ENCODE peak calls at places on chromosomes 16 and 17, in eight cellular contexts. N is Peyer's patch, X is uterus, T is ovary, D is HCT116, W is NB4, R is esophagus muscularis mucosa, A is transverse colon. I is an unnamed sample.

GRCh38 chr17:30084773-30085172 is 31.8 kb upstream of the NSRP1 start:
- DNase-seq in D (no peak), A (no peak), R (no peak), T (no peak), N (no peak), W (no peak), X (no peak), I (no peak)

GRCh38 chr16:2224183-2224486 is 744 bp downstream of the E4F1 start:
- DNase-seq in D (no peak), W (no peak), N (no peak), X (no peak), R (no peak), T (no peak), A (no peak), I (no peak)

GRCh38 chr16:57204675-57205074 is 18.5 kb downstream of the RSPRY1 start:
- DNase-seq in N (no peak), R (no peak), T (no peak), D (no peak), A (no peak), W (peak), X (no peak), I (no peak)

GRCh38 chr17:57589151-57590034 is 155.7 kb downstream of the CCDC182 start:
- DNase-seq in D (no peak), R (no peak), T (no peak), N (no peak), A (no peak), W (no peak), X (no peak), I (no peak)

GRCh38 chr17:78374631-78375274 is 3.7 kb upstream of the PGS1 start:
- DNase-seq in W (no peak), N (no peak), X (no peak), A (no peak), T (no peak), D (no peak), R (no peak), I (peak)

GRCh38 chr17:50578173-50578572 is 17.7 kb downstream of the CACNA1G start:
- DNase-seq in D (no peak), R (no peak), A (no peak), N (no peak), W (no peak), T (no peak), X (no peak), I (no peak)

GRCh38 chr16:72937360-72937759 is 110.6 kb downstream of the ZFHX3 start:
- DNase-seq in W (no peak), D (no peak), X (no peak), N (no peak), T (no peak), R (no peak), A (no peak), I (no peak)

GRCh38 chr16:83533193-83533592 is 274.6 kb upstream of the HSBP1 start:
- DNase-seq in A (no peak), D (no peak), W (peak), T (no peak), N (no peak), R (no peak), X (no peak), I (no peak)

GRCh38 chr16:71834291-71834690 is 11.5 kb upstream of the ATXN1L start:
- DNase-seq in N (no peak), D (no peak), X (no peak), R (no peak), W (no peak), A (no peak), T (no peak), I (no peak)

GRCh38 chr16:87317766-87318121 is 552 bp upstream of the C16orf95 start:
- DNase-seq in R (no peak), X (peak), D (no peak), A (peak), T (peak), W (peak), N (peak), I (peak)

GRCh38 chr17:31743767-31744166 is 115.3 kb downstream of the COPRS start:
- DNase-seq in D (no peak), W (peak), X (no peak), T (no peak), R (no peak), N (no peak), A (no peak), I (no peak)

GRCh38 chr17:51118330-51119195 is 2.1 kb downstream of the SPAG9 start:
- DNase-seq in W (no peak), T (no peak), N (peak), X (no peak), A (peak), R (no peak), D (no peak), I (peak)

GRCh38 chr16:50301626-50302471 is 35.5 kb downstream of the ADCY7 start:
- DNase-seq in A (no peak), T (no peak), N (peak), W (peak), R (no peak), D (no peak), X (peak), I (peak)

GRCh38 chr17:8896087-8896486 is 28.6 kb upstream of the PIK3R6 start:
- DNase-seq in D (no peak), T (no peak), X (no peak), N (no peak), W (no peak), A (no peak), R (no peak), I (no peak)

GRCh38 chr16:1060416-1061340 is 11.9 kb upstream of the SSTR5 start:
- DNase-seq in W (no peak), N (no peak), X (no peak), A (no peak), D (no peak), R (no peak), T (no peak), I (no peak)

GRCh38 chr17:40615295-40615988 is 32.2 kb downstream of the SMARCE1 start:
- DNase-seq in R (peak), D (peak), W (peak), X (peak), N (peak), A (peak), T (peak), I (peak)

GRCh38 chr16:86477642-86478041 is 32.7 kb upstream of the FOXF1 start:
- DNase-seq in X (no peak), N (no peak), D (no peak), R (no peak), A (no peak), T (no peak), W (no peak), I (no peak)

GRCh38 chr16:75555213-75555706 is 792 bp downstream of the TMEM231 start:
- DNase-seq in X (peak), W (peak), N (peak), R (no peak), D (peak), T (peak), A (peak), I (peak)
- TF ChIP-seq POLR2A in X (peak), W (peak), N (no peak), R (no peak), D (peak), T (no peak), A (no peak), I (no peak)

GRCh38 chr17:7561589-7562207 is at the start of gene SENP3:
- DNase-seq in N (peak), W (peak), X (peak), R (peak), D (peak), A (peak), T (peak), I (peak)
- TF ChIP-seq POLR2A in N (peak), W (peak), X (peak), R (peak), D (no peak), A (peak), T (peak), I (no peak)

GRCh38 chr17:81715107-81715871 is 3.2 kb downstream of the SLC25A10 start:
- DNase-seq in X (no peak), T (no peak), N (no peak), R (no peak), A (no peak), W (no peak), D (no peak), I (no peak)

GRCh38 chr17:81712468-81713003 is 452 bp downstream of the SLC25A10 start:
- DNase-seq in R (no peak), T (no peak), D (no peak), X (peak), A (peak), N (no peak), W (peak), I (peak)

GRCh38 chr17:81713004-81713555 is 996 bp downstream of the SLC25A10 start:
- DNase-seq in R (no peak), T (no peak), N (no peak), D (no peak), X (no peak), W (no peak), A (no peak), I (peak)

GRCh38 chr17:81714412-81715106 is 2.5 kb downstream of the SLC25A10 start:
- DNase-seq in W (no peak), N (no peak), A (no peak), X (peak), D (no peak), T (no peak), R (no peak), I (no peak)

GRCh38 chr17:81713556-81714411 is 1.7 kb downstream of the SLC25A10 start:
- DNase-seq in N (peak), X (peak), R (no peak), A (peak), D (no peak), W (no peak), T (no peak), I (peak)
- TF ChIP-seq POLR2A in N (peak), X (no peak), R (no peak), A (peak), D (no peak), W (no peak), T (no peak), I (no peak)

DNA sequence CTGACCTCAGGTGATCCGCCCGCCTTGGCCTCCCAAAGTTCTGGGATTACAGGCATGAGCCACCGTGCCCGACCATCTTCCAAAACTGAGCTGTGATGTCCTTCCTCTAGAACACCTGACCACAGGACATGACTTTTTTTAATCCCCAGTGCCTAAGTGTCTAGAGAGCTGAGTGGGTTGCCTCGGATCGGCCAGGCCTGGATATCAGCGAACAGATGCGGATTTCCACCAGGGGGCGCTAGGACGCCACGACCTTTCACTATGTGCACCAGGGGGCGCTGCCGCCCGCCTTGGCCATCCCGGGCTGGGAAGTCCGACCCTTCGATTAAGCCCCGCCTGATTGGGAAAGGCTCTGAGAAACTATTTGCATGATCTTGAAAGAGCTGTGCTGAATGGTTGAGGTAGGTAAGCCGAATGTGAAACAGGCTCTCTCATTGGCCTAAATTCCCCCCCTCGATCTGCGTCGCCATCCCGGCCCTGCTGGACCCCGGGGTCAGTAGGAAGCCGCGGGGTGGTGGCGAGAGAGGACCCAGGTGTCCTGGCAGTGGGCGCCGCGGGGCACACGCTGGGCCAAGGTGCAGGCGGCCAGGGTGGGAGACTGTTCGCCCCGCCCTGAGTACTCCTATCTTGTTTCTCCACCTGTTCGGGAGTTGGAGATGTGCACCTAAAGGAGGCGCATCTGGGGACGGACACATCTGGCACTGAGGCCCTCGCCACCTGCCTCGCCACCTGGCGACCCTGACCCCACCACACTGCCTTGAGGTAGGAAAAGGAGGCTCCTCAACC is at the start of gene ACBD4:
- DNase-seq in N (peak), T (peak), X (peak), D (peak), R (peak), A (peak), W (peak), I (peak)
- TF ChIP-seq POLR2A in N (peak), T (peak), X (peak), D (no peak), R (no peak), A (peak), W (peak), I (peak)

I was measured in body of pancreas.